ENCODE peak calls at places on chromosomes 2 and 18, in eight cellular contexts. One of them, this sample, is unnamed.

GRCh38 chr2:8412586-8412985 is 269.3 kb upstream of the ID2 start:
- DNase-seq in A549: no peak
- DNase-seq in body of pancreas: peak
- DNase-seq in heart right ventricle: no peak
- DNase-seq in GM06990: no peak
- DNase-seq in fibroblast of villous mesenchyme: peak
- DNase-seq in uterus: peak
- DNase-seq in K562: no peak
- DNase-seq in this sample: peak

GRCh38 chr2:12605936-12606335 is 110.8 kb upstream of the TRIB2 start:
- DNase-seq in GM06990: no peak
- DNase-seq in fibroblast of villous mesenchyme: no peak
- DNase-seq in A549: no peak
- DNase-seq in heart right ventricle: no peak
- DNase-seq in K562: no peak
- DNase-seq in uterus: no peak
- DNase-seq in body of pancreas: no peak
- DNase-seq in this sample: no peak

GRCh38 chr2:196266351-196266750 is 95.0 kb upstream of the STK17B start:
- DNase-seq in body of pancreas: no peak
- DNase-seq in heart right ventricle: no peak
- DNase-seq in uterus: no peak
- DNase-seq in GM06990: no peak
- DNase-seq in fibroblast of villous mesenchyme: no peak
- DNase-seq in K562: no peak
- DNase-seq in A549: no peak
- DNase-seq in this sample: no peak

GRCh38 chr2:239774142-239774462 is 251.0 kb downstream of the NDUFA10 start:
- DNase-seq in fibroblast of villous mesenchyme: no peak
- DNase-seq in heart right ventricle: no peak
- DNase-seq in uterus: no peak
- DNase-seq in A549: no peak
- DNase-seq in body of pancreas: no peak
- DNase-seq in GM06990: no peak
- DNase-seq in K562: no peak
- DNase-seq in this sample: no peak

GRCh38 chr18:33184178-33184577 is 256.3 kb downstream of the CCDC178 start:
- DNase-seq in heart right ventricle: no peak
- DNase-seq in A549: no peak
- DNase-seq in K562: no peak
- DNase-seq in GM06990: no peak
- DNase-seq in body of pancreas: no peak
- DNase-seq in uterus: no peak
- DNase-seq in fibroblast of villous mesenchyme: peak
- DNase-seq in this sample: no peak

GRCh38 chr18:7059276-7059675 is 58.3 kb downstream of the LAMA1 start:
- DNase-seq in heart right ventricle: no peak
- DNase-seq in A549: no peak
- DNase-seq in fibroblast of villous mesenchyme: no peak
- DNase-seq in uterus: no peak
- DNase-seq in GM06990: no peak
- DNase-seq in body of pancreas: no peak
- DNase-seq in K562: no peak
- DNase-seq in this sample: no peak

GRCh38 chr2:30405266-30405592 is 41.8 kb upstream of the LCLAT1 start:
- DNase-seq in fibroblast of villous mesenchyme: no peak
- DNase-seq in A549: no peak
- DNase-seq in heart right ventricle: no peak
- DNase-seq in uterus: no peak
- DNase-seq in GM06990: no peak
- DNase-seq in K562: no peak
- DNase-seq in body of pancreas: no peak
- DNase-seq in this sample: no peak

GRCh38 chr2:218032336-218033171 is 29.8 kb upstream of the TNS1 start:
- DNase-seq in A549: no peak
- DNase-seq in K562: no peak
- DNase-seq in heart right ventricle: no peak
- DNase-seq in body of pancreas: no peak
- DNase-seq in uterus: peak
- DNase-seq in GM06990: no peak
- DNase-seq in fibroblast of villous mesenchyme: no peak
- DNase-seq in this sample: no peak

GRCh38 chr2:153163055-153163454 is 315.5 kb downstream of the RPRM start:
- DNase-seq in A549: no peak
- DNase-seq in fibroblast of villous mesenchyme: peak
- DNase-seq in uterus: peak
- DNase-seq in heart right ventricle: no peak
- DNase-seq in GM06990: no peak
- DNase-seq in body of pancreas: peak
- DNase-seq in K562: peak
- DNase-seq in this sample: no peak

GRCh38 chr18:56445422-56445821 is 193.0 kb downstream of the TXNL1 start:
- DNase-seq in K562: no peak
- DNase-seq in heart right ventricle: no peak
- DNase-seq in fibroblast of villous mesenchyme: no peak
- DNase-seq in body of pancreas: no peak
- DNase-seq in GM06990: no peak
- DNase-seq in A549: no peak
- DNase-seq in uterus: peak
- DNase-seq in this sample: no peak

GRCh38 chr2:213766465-213766891 is 482.2 kb downstream of the SPAG16 start:
- DNase-seq in body of pancreas: no peak
- DNase-seq in A549: no peak
- DNase-seq in GM06990: peak
- DNase-seq in uterus: no peak
- DNase-seq in K562: no peak
- DNase-seq in heart right ventricle: no peak
- DNase-seq in fibroblast of villous mesenchyme: peak
- DNase-seq in this sample: no peak

GRCh38 chr18:38167623-38168022 is 602.0 kb upstream of the CELF4 start:
- DNase-seq in heart right ventricle: no peak
- DNase-seq in uterus: no peak
- DNase-seq in K562: no peak
- DNase-seq in A549: no peak
- DNase-seq in body of pancreas: no peak
- DNase-seq in fibroblast of villous mesenchyme: no peak
- DNase-seq in GM06990: no peak
- DNase-seq in this sample: no peak

GRCh38 chr18:78891185-78891762 is 88.3 kb upstream of the SALL3 start:
- DNase-seq in body of pancreas: no peak
- DNase-seq in K562: no peak
- DNase-seq in uterus: no peak
- DNase-seq in fibroblast of villous mesenchyme: no peak
- DNase-seq in A549: no peak
- DNase-seq in heart right ventricle: no peak
- DNase-seq in GM06990: no peak
- DNase-seq in this sample: no peak

GRCh38 chr18:65737346-65737745 is 13.5 kb upstream of the CDH7 start:
- DNase-seq in uterus: no peak
- DNase-seq in fibroblast of villous mesenchyme: no peak
- DNase-seq in K562: no peak
- DNase-seq in GM06990: no peak
- DNase-seq in heart right ventricle: no peak
- DNase-seq in A549: no peak
- DNase-seq in body of pancreas: no peak
- DNase-seq in this sample: no peak

GRCh38 chr18:22324191-22325131 is 93.3 kb downstream of the CTAGE1 start:
- DNase-seq in body of pancreas: peak
- DNase-seq in GM06990: no peak
- DNase-seq in heart right ventricle: peak
- DNase-seq in K562: peak
- DNase-seq in uterus: peak
- DNase-seq in fibroblast of villous mesenchyme: peak
- DNase-seq in A549: no peak
- DNase-seq in this sample: no peak

GRCh38 chr2:68434981-68435380 is 32.1 kb downstream of the FBXO48 start:
- DNase-seq in uterus: no peak
- DNase-seq in K562: peak
- DNase-seq in GM06990: no peak
- DNase-seq in heart right ventricle: no peak
- DNase-seq in body of pancreas: no peak
- DNase-seq in A549: no peak
- DNase-seq in fibroblast of villous mesenchyme: no peak
- DNase-seq in this sample: no peak

GRCh38 chr2:149587950-149588487 is 444 bp upstream of the MMADHC start:
- DNase-seq in heart right ventricle: no peak
- DNase-seq in fibroblast of villous mesenchyme: no peak
- DNase-seq in uterus: no peak
- DNase-seq in body of pancreas: no peak
- DNase-seq in A549: no peak
- DNase-seq in GM06990: no peak
- DNase-seq in K562: no peak
- DNase-seq in this sample: no peak

GRCh38 chr2:46277470-46278190 is 19.6 kb upstream of the EPAS1 start:
- DNase-seq in A549: no peak
- DNase-seq in K562: no peak
- DNase-seq in body of pancreas: no peak
- DNase-seq in fibroblast of villous mesenchyme: no peak
- DNase-seq in GM06990: no peak
- DNase-seq in uterus: no peak
- DNase-seq in heart right ventricle: peak
- DNase-seq in this sample: no peak

GRCh38 chr2:127625146-127625943 is 20.6 kb upstream of the GPR17 start:
- DNase-seq in A549: no peak
- DNase-seq in uterus: no peak
- DNase-seq in GM06990: no peak
- DNase-seq in K562: no peak
- DNase-seq in body of pancreas: no peak
- DNase-seq in fibroblast of villous mesenchyme: no peak
- DNase-seq in heart right ventricle: no peak
- DNase-seq in this sample: no peak

GRCh38 chr2:67836861-67837260 is 225.9 kb downstream of the C1D start:
- DNase-seq in GM06990: no peak
- DNase-seq in uterus: no peak
- DNase-seq in fibroblast of villous mesenchyme: no peak
- DNase-seq in heart right ventricle: no peak
- DNase-seq in body of pancreas: peak
- DNase-seq in A549: no peak
- DNase-seq in K562: no peak
- DNase-seq in this sample: no peak

GRCh38 chr2:7672027-7672684 is 754.9 kb downstream of the RNF144A start:
- DNase-seq in A549: peak
- DNase-seq in GM06990: peak
- DNase-seq in uterus: no peak
- DNase-seq in body of pancreas: peak
- DNase-seq in fibroblast of villous mesenchyme: peak
- DNase-seq in K562: peak
- DNase-seq in heart right ventricle: no peak
- DNase-seq in this sample: no peak

GRCh38 chr18:76274470-76275289 is 220.4 kb downstream of the ZNF516 start:
- DNase-seq in GM06990: peak
- DNase-seq in uterus: no peak
- DNase-seq in fibroblast of villous mesenchyme: no peak
- DNase-seq in heart right ventricle: no peak
- DNase-seq in K562: peak
- DNase-seq in body of pancreas: no peak
- DNase-seq in A549: peak
- DNase-seq in this sample: no peak

GRCh38 chr2:217366996-217367395 is 507.1 kb upstream of the TNP1 start:
- DNase-seq in fibroblast of villous mesenchyme: no peak
- DNase-seq in GM06990: no peak
- DNase-seq in body of pancreas: no peak
- DNase-seq in A549: no peak
- DNase-seq in uterus: peak
- DNase-seq in K562: no peak
- DNase-seq in heart right ventricle: no peak
- DNase-seq in this sample: no peak

DNA sequence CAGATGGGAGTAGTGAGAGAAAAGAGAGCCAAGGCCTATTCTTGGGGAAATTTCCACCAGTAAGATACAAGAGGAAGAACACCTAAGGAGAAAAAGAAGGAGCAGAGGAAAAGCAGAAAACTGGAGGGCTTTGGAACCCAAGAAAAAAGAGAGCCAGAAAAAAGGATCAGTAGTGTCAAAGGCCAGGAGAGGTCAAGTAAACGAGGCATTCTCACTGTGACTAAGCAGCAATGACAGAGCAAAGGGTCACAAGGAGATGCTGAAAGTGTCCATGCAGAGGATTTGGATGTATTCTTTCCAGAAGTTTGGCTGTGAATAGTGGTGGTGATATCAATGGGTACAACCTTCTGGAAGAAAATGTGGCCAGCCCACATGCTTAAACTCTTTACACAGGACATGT is 109.5 kb downstream of the DYNAP start:
- DNase-seq in K562: peak
- DNase-seq in uterus: no peak
- DNase-seq in A549: no peak
- DNase-seq in body of pancreas: no peak
- DNase-seq in fibroblast of villous mesenchyme: no peak
- DNase-seq in heart right ventricle: no peak
- DNase-seq in GM06990: no peak
- DNase-seq in this sample: no peak
- H3K4me3 ChIP-seq in K562: no peak
- H3K4me3 ChIP-seq in uterus: no peak
- H3K4me3 ChIP-seq in A549: no peak
- H3K4me3 ChIP-seq in body of pancreas: no peak
- H3K4me3 ChIP-seq in fibroblast of villous mesenchyme: no peak
- H3K4me3 ChIP-seq in heart right ventricle: no peak
- H3K4me3 ChIP-seq in GM06990: no peak
- H3K4me3 ChIP-seq in this sample: no peak

DNA sequence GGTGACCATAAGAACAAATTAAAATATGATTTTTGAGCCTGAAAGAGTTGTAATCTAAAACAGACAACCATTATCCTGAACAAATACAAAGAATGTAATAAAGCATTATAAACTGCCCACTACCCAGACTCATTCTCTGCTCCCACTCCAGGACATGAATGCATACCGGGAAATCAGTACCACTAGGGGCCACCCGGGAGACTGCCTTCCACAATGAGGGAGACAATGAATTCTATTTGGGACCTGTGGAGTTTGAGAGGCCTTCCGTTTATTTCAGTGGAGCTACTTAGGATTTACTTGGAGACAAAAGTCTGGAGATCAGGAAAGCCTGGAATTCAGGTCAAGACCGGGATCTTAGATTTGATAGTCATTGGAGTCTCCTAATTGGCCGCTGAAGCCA is 50.0 kb downstream of the NAB1 start:
- DNase-seq in A549: no peak
- DNase-seq in K562: peak
- DNase-seq in fibroblast of villous mesenchyme: no peak
- DNase-seq in body of pancreas: no peak
- DNase-seq in GM06990: no peak
- DNase-seq in heart right ventricle: no peak
- DNase-seq in uterus: no peak
- DNase-seq in this sample: no peak
- TF ChIP-seq CTCF in A549: no peak
- TF ChIP-seq CTCF in K562: no peak
- TF ChIP-seq CTCF in fibroblast of villous mesenchyme: peak
- TF ChIP-seq CTCF in body of pancreas: no peak
- TF ChIP-seq CTCF in GM06990: no peak
- TF ChIP-seq CTCF in heart right ventricle: peak
- TF ChIP-seq CTCF in uterus: no peak
- TF ChIP-seq CTCF in this sample: peak

GRCh38 chr2:65390134-65390533 is 42.3 kb downstream of the SPRED2 start:
- DNase-seq in fibroblast of villous mesenchyme: no peak
- DNase-seq in GM06990: peak
- DNase-seq in body of pancreas: no peak
- DNase-seq in heart right ventricle: no peak
- DNase-seq in A549: no peak
- DNase-seq in K562: no peak
- DNase-seq in uterus: no peak
- DNase-seq in this sample: no peak
- H3K4me3 ChIP-seq in fibroblast of villous mesenchyme: no peak
- H3K4me3 ChIP-seq in GM06990: peak
- H3K4me3 ChIP-seq in body of pancreas: no peak
- H3K4me3 ChIP-seq in heart right ventricle: no peak
- H3K4me3 ChIP-seq in A549: no peak
- H3K4me3 ChIP-seq in K562: no peak
- H3K4me3 ChIP-seq in uterus: no peak
- H3K4me3 ChIP-seq in this sample: no peak

GRCh38 chr18:77765468-77765867 is 515.8 kb downstream of the GALR1 start:
- DNase-seq in heart right ventricle: no peak
- DNase-seq in uterus: no peak
- DNase-seq in K562: peak
- DNase-seq in A549: peak
- DNase-seq in GM06990: no peak
- DNase-seq in fibroblast of villous mesenchyme: no peak
- DNase-seq in body of pancreas: no peak
- DNase-seq in this sample: no peak
- TF ChIP-seq CTCF in heart right ventricle: peak
- TF ChIP-seq CTCF in uterus: peak
- TF ChIP-seq CTCF in K562: peak
- TF ChIP-seq CTCF in A549: peak
- TF ChIP-seq CTCF in GM06990: peak
- TF ChIP-seq CTCF in fibroblast of villous mesenchyme: no peak
- TF ChIP-seq CTCF in body of pancreas: peak
- TF ChIP-seq CTCF in this sample: no peak

This sample was measured in AG09309.